ENCODE peak calls at places on chromosomes 2 and 18, in four cellular contexts. K is astrocyte; A is kidney; G is CD4-positive, CD25-positive, alpha-beta regulatory T cell. L is an unnamed sample. For H3K4me1, the result is how much of the 10 kb centered on the place peaks cover.

GRCh38 chr2:135913726-135914365 is 37.6 kb upstream of the MCM6 start:
- DNase-seq in K (peak), G (peak), A (no peak), L (peak)

GRCh38 chr18:79915161-79916127 is 36.0 kb downstream of the SLC66A2 start:
- DNase-seq in K (no peak), A (peak), G (no peak), L (no peak)

GRCh38 chr18:76519156-76519549 is 24.1 kb upstream of the ZNF516 start:
- DNase-seq in K (no peak), A (peak), G (no peak), L (no peak)

GRCh38 chr18:55861266-55861665 is 273.3 kb upstream of the TCF4 start:
- DNase-seq in K (peak), A (no peak), G (no peak), L (no peak)

GRCh38 chr2:7905756-7906155 is 776.1 kb upstream of the ID2 start:
- DNase-seq in K (no peak), G (no peak), A (no peak), L (no peak)

GRCh38 chr2:179917272-179917671 is 55.9 kb upstream of the ZNF385B start:
- DNase-seq in G (no peak), A (no peak), K (peak), L (no peak)

GRCh38 chr2:236562434-236562833 is 7.2 kb upstream of the ACKR3 start:
- DNase-seq in K (no peak), G (no peak), A (no peak), L (no peak)

GRCh38 chr18:70058916-70059315 is 111.2 kb upstream of the CD226 start:
- DNase-seq in A (no peak), G (no peak), K (no peak), L (no peak)

GRCh38 chr2:42052702-42053481 is 5.1 kb downstream of the PKDCC start:
- DNase-seq in K (peak), G (no peak), A (peak), L (no peak)

GRCh38 chr2:42051168-42052125 is 3.6 kb downstream of the PKDCC start:
- DNase-seq in K (no peak), G (no peak), A (peak), L (no peak)

GRCh38 chr2:42053791-42054656 is 6.2 kb downstream of the PKDCC start:
- DNase-seq in K (no peak), G (no peak), A (peak), L (no peak)

GRCh38 chr2:42054657-42055430 is 7.0 kb downstream of the PKDCC start:
- DNase-seq in K (no peak), G (no peak), A (peak), L (no peak)

DNA sequence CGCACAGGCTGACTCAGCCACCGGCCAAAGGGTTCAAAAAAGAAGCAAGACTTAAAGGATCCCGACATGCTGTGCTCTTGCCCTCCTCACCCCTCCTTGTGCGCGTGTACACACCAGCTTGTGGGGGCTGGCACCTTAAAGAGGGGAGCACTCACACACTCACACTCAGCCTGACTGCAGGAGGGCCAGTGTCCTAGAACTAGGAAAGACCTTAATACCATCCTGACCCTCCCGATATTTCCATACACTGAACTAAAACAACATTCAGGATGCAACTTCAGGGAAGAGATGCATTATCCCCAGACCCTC is 5.6 kb downstream of the PKDCC start:
- DNase-seq in G (no peak), A (no peak), K (no peak), L (no peak)
- H3K4me3 ChIP-seq in G (no peak), A (no peak), K (no peak), L (no peak)

GRCh38 chr2:100185105-100185504 is 42.7 kb upstream of the AFF3 start:
- DNase-seq in K (no peak), G (no peak), A (no peak), L (no peak)
- H3K4me1 ChIP-seq in K (under half), G (under half), A (under half), L (under half)

DNA sequence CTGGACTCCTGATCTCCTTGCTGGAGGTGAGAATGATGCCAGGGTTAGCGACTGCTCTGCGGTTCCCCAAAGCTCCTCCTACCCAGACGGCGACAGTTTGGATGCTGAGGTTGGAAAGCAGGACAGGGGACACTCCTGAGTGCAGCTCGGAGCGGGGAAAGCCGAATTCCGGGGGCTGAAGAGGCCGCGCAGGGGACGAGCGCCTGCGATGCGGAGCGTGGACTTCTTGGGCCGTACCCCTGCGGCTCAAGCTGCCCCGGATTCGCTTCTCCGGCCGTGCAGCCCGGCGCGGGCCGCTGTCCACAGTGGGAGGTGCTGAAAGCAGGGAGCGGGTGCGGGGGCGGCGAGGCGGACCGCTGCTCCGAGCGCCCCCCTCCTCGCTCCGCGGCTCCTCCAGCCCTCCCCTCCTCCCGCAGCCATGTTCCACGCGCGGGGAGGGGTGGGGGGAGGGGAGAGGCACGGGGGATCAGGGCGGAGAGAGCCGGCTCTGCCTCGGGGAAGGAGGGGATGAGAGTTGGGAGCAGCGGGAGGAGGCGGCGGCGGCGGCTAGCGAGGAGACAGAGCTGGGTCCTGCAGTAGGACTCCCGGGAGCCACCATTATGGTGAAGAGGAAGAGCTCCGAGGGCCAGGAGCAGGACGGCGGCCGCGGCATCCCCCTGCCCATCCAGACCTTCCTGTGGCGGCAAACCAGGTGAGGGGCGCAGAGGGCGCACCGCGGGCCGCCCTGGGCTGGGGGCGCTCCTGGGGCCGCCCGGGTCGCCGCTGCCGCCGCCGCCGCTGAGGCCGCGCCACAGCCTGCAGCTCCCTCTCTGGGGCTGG is at the start of gene UNC80:
- DNase-seq in A (peak), G (no peak), K (peak), L (no peak)
- H3K4me3 ChIP-seq in A (peak), G (no peak), K (peak), L (no peak)

GRCh38 chr2:174623690-174624089 is 26.1 kb upstream of the WIPF1 start:
- DNase-seq in K (no peak), A (no peak), G (no peak), L (no peak)
- H3K4me1 ChIP-seq in K (under half), A (under half), G (under half), L (under half)

DNA sequence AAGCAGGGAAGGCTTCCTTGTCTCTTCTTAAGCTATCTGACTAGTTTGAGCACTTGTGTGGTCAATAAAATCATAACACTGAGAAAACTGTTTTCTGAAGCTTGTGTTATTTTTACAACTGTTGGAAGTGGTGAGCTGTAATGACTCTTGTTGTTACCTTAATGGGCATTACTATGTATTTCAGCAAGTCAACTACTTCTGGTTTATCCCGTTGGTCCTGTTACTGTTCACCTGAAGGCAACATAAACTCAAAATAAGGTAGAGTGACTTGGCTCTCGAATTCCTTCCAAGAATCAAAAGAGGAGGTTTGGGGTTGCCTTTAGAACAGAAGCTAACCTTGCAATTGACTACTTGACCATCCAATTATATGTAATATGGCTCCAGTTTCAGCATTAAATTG is 23.2 kb upstream of the FIGN start:
- DNase-seq in G (no peak), A (no peak), K (no peak), L (no peak)
- H3K4me3 ChIP-seq in G (no peak), A (no peak), K (no peak), L (no peak)

L was measured in CD8-positive, alpha-beta memory T cell.